ENCODE peak calls at places on chromosomes 1 and 21, in nine cellular contexts. X is Panc1, P is ovary, C is HFF-Myc, K is thyroid gland, B is heart left ventricle, R is body of pancreas, Y is breast epithelium, U is dorsolateral prefrontal cortex. H is an unnamed sample.

GRCh38 chr1:203527013-203527412 is 33.1 kb downstream of the OPTC start:
- DNase-seq in K (no peak), U (no peak), C (no peak), Y (no peak), P (no peak), X (no peak), R (no peak), B (no peak), H (no peak)

GRCh38 chr1:5340560-5341130 is 651.6 kb downstream of the NPHP4 start:
- DNase-seq in C (no peak), Y (no peak), R (no peak), B (no peak), K (no peak), P (no peak), X (no peak), U (no peak), H (no peak)

GRCh38 chr1:109826930-109827349 is 63.2 kb upstream of the EPS8L3 start:
- DNase-seq in P (peak; percentile 59), K (no peak), C (no peak), B (peak; percentile 45), X (no peak), R (no peak), U (no peak), Y (no peak), H (no peak)

GRCh38 chr21:31343680-31344480 is at the start of gene TIAM1:
- DNase-seq in X (no peak), P (no peak), C (no peak), U (peak; percentile 78), R (peak; percentile 16), K (peak; percentile 25), Y (peak; percentile 30), B (peak; percentile 49), H (no peak)

GRCh38 chr1:17561561-17561985 is 22.1 kb downstream of the ARHGEF10L start:
- DNase-seq in U (no peak), K (peak; percentile 27), Y (no peak), R (peak; percentile 91), X (no peak), B (peak; percentile 57), C (no peak), P (no peak), H (no peak)

GRCh38 chr1:19597463-19598309 is 46.4 kb upstream of the NBL1 start:
- DNase-seq in U (no peak), X (no peak), P (no peak), Y (no peak), K (no peak), R (no peak), C (no peak), B (no peak), H (no peak)

GRCh38 chr1:53576381-53576801 is 117.2 kb downstream of the DMRTB1 start:
- DNase-seq in C (no peak), X (no peak), R (peak; percentile 9), K (peak; percentile 14), Y (no peak), U (no peak), P (peak; percentile 16), B (no peak), H (peak; percentile 48)

GRCh38 chr1:35029756-35030155 is 2.0 kb downstream of the ZMYM6 start:
- DNase-seq in C (no peak), B (no peak), U (no peak), P (no peak), K (no peak), X (no peak), Y (no peak), R (no peak), H (no peak)

GRCh38 chr1:38482080-38482826 is 377.3 kb downstream of the RRAGC start:
- DNase-seq in K (no peak), P (no peak), X (no peak), B (no peak), Y (no peak), R (no peak), U (no peak), C (no peak), H (no peak)

GRCh38 chr1:154550657-154551056 is 7.8 kb downstream of the UBE2Q1 start:
- DNase-seq in U (no peak), P (no peak), X (no peak), Y (no peak), B (no peak), K (no peak), C (no peak), R (no peak), H (no peak)

GRCh38 chr1:100292711-100293110 is 26.7 kb downstream of the RTCA start:
- DNase-seq in Y (no peak), U (no peak), R (no peak), B (no peak), P (no peak), K (no peak), X (no peak), C (no peak), H (no peak)

GRCh38 chr1:7808253-7808844 is 24.3 kb downstream of the PER3 start:
- DNase-seq in C (peak; percentile 10), U (no peak), X (no peak), R (no peak), Y (no peak), P (no peak), K (no peak), B (no peak), H (no peak)

GRCh38 chr1:29105822-29106221 is 17.9 kb downstream of the TMEM200B start:
- DNase-seq in Y (no peak), B (no peak), R (no peak), P (no peak), U (no peak), C (no peak), K (no peak), X (peak; percentile 24), H (no peak)

GRCh38 chr1:87000460-87000859 is 86.0 kb downstream of the HS2ST1 start:
- DNase-seq in K (no peak), B (no peak), U (no peak), P (no peak), R (no peak), X (no peak), C (no peak), Y (no peak), H (no peak)

GRCh38 chr1:234725177-234726132 is 115.5 kb upstream of the IRF2BP2 start:
- DNase-seq in Y (peak; percentile 76), R (peak; percentile 71), C (no peak), X (no peak), P (peak; percentile 53), B (peak; percentile 62), U (no peak), K (peak; percentile 90), H (no peak)

DNA sequence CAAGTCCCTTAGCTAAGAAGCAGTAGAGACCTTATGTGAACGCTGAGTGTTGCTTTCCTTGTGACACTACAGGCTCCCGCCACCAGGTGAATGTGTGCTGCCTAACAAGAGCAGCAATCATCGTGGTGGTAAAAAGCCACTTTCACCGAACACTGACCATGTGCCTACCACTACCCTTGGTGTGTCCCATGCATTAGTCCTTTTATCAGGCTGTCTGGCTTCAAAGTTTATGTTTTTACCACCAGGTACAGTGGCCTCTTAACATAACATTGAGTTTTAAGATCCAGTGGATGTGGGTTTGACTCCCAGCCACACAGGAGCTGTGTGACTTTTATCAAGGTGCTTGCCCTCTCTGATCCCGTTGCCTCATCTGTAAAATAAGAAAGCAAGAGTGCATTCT is 1.7 kb downstream of the C1QB start:
- DNase-seq in B (no peak), K (no peak), X (no peak), U (no peak), C (no peak), Y (no peak), R (no peak), P (no peak), H (no peak)
- TF ChIP-seq CTCF in B (no peak), K (no peak), X (no peak), U (no peak), C (peak; percentile 7), Y (no peak), R (no peak), P (no peak), H (peak; percentile 8)

GRCh38 chr1:220786337-220787068 is at the start of gene MTARC1:
- DNase-seq in X (no peak), P (peak; percentile 74), Y (no peak), C (peak; percentile 12), U (peak; percentile 56), K (peak; percentile 91), R (peak; percentile 89), B (peak; percentile 80), H (no peak)
- H3K4me3 ChIP-seq in X (peak within 1 kb of the TSS; percentile 40), P (peak within 1 kb of the TSS; percentile 23), Y (peak within 1 kb of the TSS; percentile 75), C (peak within 1 kb of the TSS; percentile 48), U (peak within 1 kb of the TSS; percentile 55), K (peak within 1 kb of the TSS; percentile 46), R (peak within 1 kb of the TSS; percentile 35), B (peak within 1 kb of the TSS; percentile 85), H (peak within 1 kb of the TSS; percentile 63)

DNA sequence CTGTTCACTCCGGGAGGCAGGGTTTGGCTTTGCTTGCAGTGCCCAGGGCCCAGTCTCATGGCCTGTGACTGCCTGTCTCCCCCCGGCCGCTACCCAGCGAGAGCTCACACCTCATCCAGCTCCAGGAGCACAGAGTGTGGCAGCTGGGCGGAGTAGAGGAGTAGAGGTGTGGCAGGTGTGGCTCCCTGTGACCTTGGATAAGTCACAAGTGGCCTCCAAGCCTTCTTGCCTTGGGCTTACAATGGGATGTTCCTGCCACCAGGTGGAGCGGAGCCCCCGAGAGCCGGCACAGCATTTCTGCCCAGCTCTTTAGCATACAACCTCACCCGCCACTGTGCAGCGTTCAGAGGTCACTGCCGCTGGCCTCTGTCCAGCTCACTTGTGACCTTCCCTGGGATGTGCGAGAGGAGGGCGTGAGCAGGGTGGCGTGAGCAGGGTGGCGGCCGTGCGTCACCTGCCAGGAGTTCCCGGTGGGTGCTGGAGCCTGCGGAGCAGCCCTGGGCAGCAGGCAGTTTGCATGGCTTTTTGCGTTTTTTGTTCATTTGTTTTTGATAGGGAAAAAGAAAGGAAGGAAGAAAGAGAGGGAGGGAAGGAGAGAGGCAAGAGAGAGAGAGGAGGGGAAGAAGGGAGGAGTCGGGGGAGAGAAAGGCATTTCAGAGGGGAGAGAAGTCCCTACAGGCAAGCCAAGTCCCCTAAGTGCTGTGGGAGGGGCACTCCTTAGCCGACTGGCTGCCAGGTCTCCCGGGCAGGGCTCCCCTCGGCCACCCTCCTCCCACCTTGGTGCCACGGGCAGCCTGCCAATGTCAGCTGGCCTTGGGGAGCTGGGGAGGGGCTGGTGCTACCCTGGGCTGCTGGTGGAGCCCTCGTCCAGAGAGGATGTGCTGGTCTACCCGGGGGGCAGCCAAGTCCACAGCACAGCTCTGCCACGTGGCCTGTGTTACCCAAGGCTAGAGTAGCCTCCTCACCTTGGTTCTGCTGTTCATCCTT is 42.6 kb downstream of the CRYAA start:
- DNase-seq in B (peak; percentile 34), X (no peak), U (no peak), P (peak; percentile 50), C (no peak), K (peak; percentile 63), Y (peak; percentile 22), R (peak; percentile 80), H (no peak)
- TF ChIP-seq CTCF in B (peak; percentile 47), X (no peak), U (peak; percentile 13), P (no peak), C (no peak), K (peak; percentile 49), Y (no peak), R (no peak), H (peak; percentile 57)

DNA sequence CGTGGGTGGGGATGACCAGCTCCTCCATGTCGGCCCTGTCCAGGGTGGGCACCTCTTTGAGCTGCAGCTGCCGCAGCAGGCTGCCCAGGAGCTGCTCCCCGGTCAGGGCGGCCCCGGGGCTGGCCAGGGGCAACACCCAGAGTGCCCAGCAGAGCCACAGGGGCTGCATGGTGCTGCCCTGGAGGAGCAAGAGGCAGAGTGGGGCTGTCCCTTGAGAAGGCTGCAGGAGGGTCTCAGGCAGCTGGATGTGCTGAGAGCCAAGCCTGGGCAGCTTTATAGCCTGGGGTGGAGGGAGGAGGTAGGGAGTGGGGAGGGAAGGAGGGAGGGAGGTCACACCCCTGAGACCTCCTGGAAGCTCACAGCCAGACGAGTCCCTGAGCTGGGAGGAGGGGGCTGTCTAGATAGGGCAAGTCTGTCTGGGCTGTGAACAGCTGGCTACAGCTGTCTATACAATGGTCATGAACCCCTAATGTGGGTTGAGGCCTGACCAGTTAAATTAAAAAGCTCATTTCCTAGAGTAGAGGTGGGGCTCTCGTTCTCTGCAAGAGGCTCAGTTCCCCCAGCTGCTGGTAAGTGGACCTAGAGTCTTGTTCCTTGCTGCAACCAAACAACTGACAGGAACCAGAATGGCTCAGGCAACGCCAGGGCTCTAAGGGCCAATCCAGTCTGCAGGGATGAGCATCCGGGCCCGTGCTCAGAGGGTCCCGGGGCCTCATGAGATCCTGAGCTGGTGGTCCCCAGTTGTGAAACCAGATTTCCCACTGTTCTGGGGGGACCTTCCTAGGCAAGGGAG is at the start of gene LEFTY1:
- DNase-seq in U (no peak), B (no peak), C (no peak), Y (no peak), X (no peak), P (no peak), R (peak; percentile 62), K (no peak), H (no peak)
- H3K4me3 ChIP-seq in U (no peak within 1 kb of the TSS), B (no peak within 1 kb of the TSS), C (no peak within 1 kb of the TSS), Y (no peak within 1 kb of the TSS), X (no peak within 1 kb of the TSS), P (no peak within 1 kb of the TSS), R (no peak within 1 kb of the TSS), K (no peak within 1 kb of the TSS), H (no peak within 1 kb of the TSS)